ENCODE peak calls at places on chromosomes 12 and 14, in five cellular contexts. Y is HuH-7.5, X is tibial nerve, C is A172, S is head of caudate nucleus. I is an unnamed sample.

GRCh38 chr12:99454539-99455172 is 192.9 kb upstream of the GARIN6 start:
- DNase-seq in Y (no peak), X (no peak), C (no peak), S (no peak), I (no peak)

GRCh38 chr12:57604454-57605307 is at the start of gene DTX3:
- DNase-seq in Y (no peak), X (peak; percentile 43), C (no peak), S (peak; percentile 85), I (no peak)

GRCh38 chr14:70814466-70814865 is 5.2 kb upstream of the MAP3K9 start:
- DNase-seq in Y (no peak), X (no peak), C (no peak), S (no peak), I (no peak)

GRCh38 chr14:21287166-21287565 is 7.3 kb downstream of the RPGRIP1 start:
- DNase-seq in Y (no peak), X (no peak), C (no peak), S (no peak), I (no peak)

GRCh38 chr12:94080684-94081009 is 67.7 kb upstream of the PLXNC1 start:
- DNase-seq in Y (no peak), X (no peak), C (no peak), S (no peak), I (no peak)

GRCh38 chr12:131803995-131804521 is 24.1 kb upstream of the MMP17 start:
- DNase-seq in Y (no peak), X (no peak), C (peak; percentile 28), S (no peak), I (no peak)

GRCh38 chr14:52910597-52910996 is 40.3 kb downstream of the FERMT2 start:
- DNase-seq in Y (no peak), X (no peak), C (no peak), S (no peak), I (no peak)

GRCh38 chr12:42631507-42631906 is 42.0 kb upstream of the PRICKLE1 start:
- DNase-seq in Y (no peak), X (no peak), C (no peak), S (no peak), I (no peak)

GRCh38 chr12:126069549-126070165 is 1004.4 kb downstream of the AACS start:
- DNase-seq in Y (peak; percentile 5), X (no peak), C (peak; percentile 43), S (peak; percentile 35), I (no peak)

GRCh38 chr12:79737875-79738718 is 47.3 kb upstream of the PAWR start:
- DNase-seq in Y (peak; percentile 32), X (peak; percentile 48), C (peak; percentile 52), S (peak; percentile 21), I (no peak)

GRCh38 chr12:108839011-108839889 is 18.1 kb downstream of the SSH1 start:
- DNase-seq in Y (no peak), X (no peak), C (peak; percentile 54), S (no peak), I (peak; percentile 92)

GRCh38 chr14:53327716-53328115 is 174.6 kb upstream of the DDHD1 start:
- DNase-seq in Y (no peak), X (no peak), C (peak; percentile 21), S (no peak), I (no peak)